ENCODE peak calls at places on chromosomes 7 and 10, in nine cellular contexts. T, O, W, J, P, L, F, N and U are unnamed samples.
A peak's percentile ranks its signal among the peaks of the same experiment; 100 is the strongest.

GRCh38 chr10:14074062-14074884 is 256.5 kb downstream of the FRMD4A start:
- DNase-seq in T (peak; percentile 99), O (peak; percentile 81), W (peak; percentile 100), J (peak; percentile 67), P (peak; percentile 28), L (peak; percentile 90), F (peak; percentile 99), N (no peak), U (peak; percentile 89)

GRCh38 chr7:130413201-130413600 is 27.6 kb downstream of the CEP41 start:
- DNase-seq in T (no peak), O (no peak), W (no peak), J (no peak), P (no peak), L (no peak), F (no peak), N (no peak), U (no peak)

GRCh38 chr10:21944727-21945386 is 58.7 kb downstream of the DNAJC1 start:
- DNase-seq in T (no peak), O (no peak), W (peak; percentile 47), J (no peak), P (no peak), L (no peak), F (no peak), N (no peak), U (no peak)

GRCh38 chr10:131841669-131842139 is 59.1 kb upstream of the PPP2R2D start:
- DNase-seq in T (no peak), O (no peak), W (no peak), J (no peak), P (no peak), L (peak; percentile 40), F (no peak), N (no peak), U (no peak)

GRCh38 chr7:25122373-25122772 is 2.7 kb downstream of the CYCS start:
- DNase-seq in T (peak; percentile 24), O (no peak), W (peak; percentile 10), J (no peak), P (no peak), L (no peak), F (no peak), N (no peak), U (no peak)

GRCh38 chr7:118068-118802 is 74.1 kb upstream of the FAM20C start:
- DNase-seq in T (no peak), O (no peak), W (no peak), J (no peak), P (no peak), L (no peak), F (no peak), N (no peak), U (no peak)

GRCh38 chr10:50310560-50311174 is 59.4 kb upstream of the ASAH2 start:
- DNase-seq in T (no peak), O (no peak), W (peak; percentile 11), J (peak; percentile 41), P (no peak), L (no peak), F (peak; percentile 11), N (no peak), U (no peak)

GRCh38 chr7:140688341-140688740 is 8.2 kb upstream of the NDUFB2 start:
- DNase-seq in T (no peak), O (no peak), W (no peak), J (no peak), P (no peak), L (no peak), F (no peak), N (no peak), U (no peak)

GRCh38 chr10:101601541-101601940 is 13.4 kb downstream of the DPCD start:
- DNase-seq in T (no peak), O (peak; percentile 53), W (no peak), J (no peak), P (no peak), L (no peak), F (no peak), N (no peak), U (peak; percentile 35)

GRCh38 chr10:104472957-104473745 is 119.5 kb downstream of the CFAP58 start:
- DNase-seq in T (no peak), O (no peak), W (no peak), J (no peak), P (no peak), L (no peak), F (no peak), N (no peak), U (no peak)

GRCh38 chr10:91010952-91011351 is 90.1 kb upstream of the ANKRD1 start:
- DNase-seq in T (no peak), O (no peak), W (no peak), J (no peak), P (no peak), L (no peak), F (no peak), N (no peak), U (no peak)

GRCh38 chr10:114544045-114544659 is 113.9 kb downstream of the ABLIM1 start:
- DNase-seq in T (no peak), O (no peak), W (no peak), J (peak; percentile 62), P (no peak), L (peak; percentile 85), F (no peak), N (peak; percentile 35), U (no peak)

GRCh38 chr7:18356195-18356645 is 139.3 kb upstream of the HDAC9 start:
- DNase-seq in T (no peak), O (peak; percentile 67), W (peak; percentile 55), J (no peak), P (peak; percentile 46), L (no peak), F (no peak), N (no peak), U (no peak)

GRCh38 chr10:114613237-114613979 is 44.7 kb downstream of the ABLIM1 start:
- DNase-seq in T (no peak), O (no peak), W (no peak), J (peak; percentile 79), P (no peak), L (no peak), F (no peak), N (no peak), U (peak; percentile 39)

GRCh38 chr7:79453266-79453557 is 255 bp downstream of the MAGI2 start:
- DNase-seq in T (no peak), O (no peak), W (no peak), J (peak; percentile 17), P (no peak), L (no peak), F (no peak), N (no peak), U (no peak)

GRCh38 chr10:8633909-8634308 is 579.4 kb downstream of the GATA3 start:
- DNase-seq in T (no peak), O (no peak), W (no peak), J (no peak), P (no peak), L (no peak), F (no peak), N (no peak), U (no peak)

GRCh38 chr7:109956916-109957315 is 1134.0 kb upstream of the LRRN3 start:
- DNase-seq in T (no peak), O (no peak), W (no peak), J (no peak), P (no peak), L (no peak), F (no peak), N (no peak), U (no peak)

GRCh38 chr7:68629-69028 is 123.7 kb upstream of the FAM20C start:
- DNase-seq in T (no peak), O (no peak), W (peak; percentile 61), J (no peak), P (no peak), L (no peak), F (peak; percentile 87), N (no peak), U (no peak)

GRCh38 chr10:88152720-88153119 is 289.3 kb downstream of the PTEN start:
- DNase-seq in T (peak; percentile 88), O (no peak), W (peak; percentile 90), J (no peak), P (no peak), L (no peak), F (peak; percentile 94), N (no peak), U (no peak)

GRCh38 chr10:119642556-119643111 is 8.5 kb upstream of the BAG3 start:
- DNase-seq in T (no peak), O (no peak), W (no peak), J (no peak), P (no peak), L (no peak), F (no peak), N (no peak), U (no peak)

GRCh38 chr10:114631678-114632417 is 26.2 kb downstream of the ABLIM1 start:
- DNase-seq in T (no peak), O (peak; percentile 41), W (no peak), J (peak; percentile 67), P (no peak), L (no peak), F (peak; percentile 71), N (no peak), U (no peak)